ENCODE peak calls at places on chromosome 2, in five cellular contexts. K is uterus, R is upper lobe of left lung, P is AG04450, O is brain microvascular endothelial cell. Z is an unnamed sample.

GRCh38 chr2:182668671-182669070 is 47.4 kb upstream of the DNAJC10 start:
- DNase-seq in K (no peak), P (no peak), O (no peak), R (peak), Z (no peak)

GRCh38 chr2:97935719-97936161 is 60.0 kb downstream of the TMEM131 start:
- DNase-seq in R (no peak), P (peak), K (no peak), O (peak), Z (no peak)

GRCh38 chr2:47512581-47513083 is 109.7 kb downstream of the MSH2 start:
- DNase-seq in R (no peak), P (peak), K (no peak), O (no peak), Z (no peak)

GRCh38 chr2:200809506-200810251 is 2.0 kb upstream of the BZW1 start:
- DNase-seq in R (no peak), O (no peak), P (no peak), K (no peak), Z (no peak)

GRCh38 chr2:1609706-1610485 is 134.4 kb downstream of the PXDN start:
- DNase-seq in O (no peak), K (no peak), R (no peak), P (no peak), Z (no peak)

GRCh38 chr2:109261906-109262631 is 133.1 kb downstream of the SH3RF3 start:
- DNase-seq in P (no peak), R (no peak), O (no peak), K (no peak), Z (no peak)

GRCh38 chr2:169178804-169179390 is 109.5 kb downstream of the DHRS9 start:
- DNase-seq in R (no peak), P (no peak), K (no peak), O (no peak), Z (no peak)

GRCh38 chr2:212147921-212148513 is 390.6 kb downstream of the ERBB4 start:
- DNase-seq in O (no peak), K (no peak), R (no peak), P (no peak), Z (no peak)

GRCh38 chr2:203533696-203534471 is 1.2 kb downstream of the RAPH1 start:
- DNase-seq in K (no peak), R (no peak), O (peak), P (peak), Z (no peak)

GRCh38 chr2:202064206-202064880 is 8.7 kb upstream of the KIAA2012 start:
- DNase-seq in P (peak), O (peak), R (no peak), K (peak), Z (no peak)

GRCh38 chr2:70977605-70978205 is 725 bp upstream of the ANKRD53 start:
- DNase-seq in R (no peak), P (peak), K (peak), O (peak), Z (peak)

GRCh38 chr2:235570966-235571692 is 77.3 kb downstream of the AGAP1 start:
- DNase-seq in R (no peak), K (no peak), P (no peak), O (no peak), Z (no peak)

GRCh38 chr2:126658910-126659613 is 3.1 kb downstream of the GYPC start:
- DNase-seq in R (no peak), P (peak), O (peak), K (peak), Z (peak)

GRCh38 chr2:88739985-88740600 is 48.6 kb downstream of the RPIA start:
- DNase-seq in K (peak), R (no peak), P (peak), O (peak), Z (peak)

GRCh38 chr2:143736904-143737303 is 607.7 kb downstream of the ARHGAP15 start:
- DNase-seq in K (no peak), O (no peak), P (no peak), R (no peak), Z (no peak)

GRCh38 chr2:51000849-51001617 is 30.9 kb downstream of the NRXN1 start:
- DNase-seq in R (no peak), K (no peak), O (no peak), P (no peak), Z (no peak)

GRCh38 chr2:227118353-227118752 is 45.7 kb downstream of the COL4A4 start:
- DNase-seq in O (no peak), P (no peak), R (no peak), K (no peak), Z (no peak)

GRCh38 chr2:201796478-201796865 is 9.9 kb upstream of the CDK15 start:
- DNase-seq in K (no peak), P (no peak), R (no peak), O (no peak), Z (no peak)

GRCh38 chr2:235611756-235612155 is 117.9 kb downstream of the AGAP1 start:
- DNase-seq in P (no peak), R (no peak), K (no peak), O (no peak), Z (no peak)

GRCh38 chr2:149020432-149020851 is 18.1 kb upstream of the LYPD6B start:
- DNase-seq in R (no peak), P (no peak), O (no peak), K (no peak), Z (peak)

GRCh38 chr2:237391140-237391539 is 22.8 kb downstream of the COL6A3 start:
- DNase-seq in K (no peak), P (no peak), O (no peak), R (no peak), Z (no peak)

Z was measured in right atrium auricular region.